ENCODE peak calls at places on chromosomes 6 and 20, in six cellular contexts. A, X, F, C, R and I are unnamed samples.

GRCh38 chr20:40986774-40987173 is 41.8 kb upstream of the TOP1 start:
- DNase-seq in A (no peak), X (no peak), F (no peak), C (no peak), R (no peak), I (no peak)

GRCh38 chr20:64140956-64141355 is 23.3 kb upstream of the MYT1 start:
- DNase-seq in A (peak), X (no peak), F (no peak), C (no peak), R (no peak), I (no peak)

GRCh38 chr6:438634-439170 is 47.1 kb downstream of the IRF4 start:
- DNase-seq in A (no peak), X (no peak), F (no peak), C (no peak), R (no peak), I (no peak)

GRCh38 chr6:87539554-87539953 is 50.2 kb downstream of the RARS2 start:
- DNase-seq in A (no peak), X (no peak), F (no peak), C (no peak), R (no peak), I (no peak)

GRCh38 chr6:37058084-37058586 is 52.7 kb downstream of the FGD2 start:
- DNase-seq in A (no peak), X (no peak), F (no peak), C (peak), R (peak), I (no peak)

GRCh38 chr6:96164802-96165201 is 149.0 kb downstream of the FUT9 start:
- DNase-seq in A (no peak), X (no peak), F (no peak), C (no peak), R (no peak), I (no peak)

GRCh38 chr6:135880066-135880972 is 28.8 kb downstream of the PDE7B start:
- DNase-seq in A (no peak), X (peak), F (no peak), C (no peak), R (peak), I (peak)

GRCh38 chr6:170117111-170117972 is 173.5 kb downstream of the DLL1 start:
- DNase-seq in A (peak), X (no peak), F (no peak), C (no peak), R (no peak), I (no peak)

GRCh38 chr6:43674921-43675320 is 12.7 kb downstream of the MRPS18A start:
- DNase-seq in A (no peak), X (no peak), F (no peak), C (no peak), R (no peak), I (no peak)

GRCh38 chr20:53800883-53801604 is 207.4 kb upstream of the ZNF217 start:
- DNase-seq in A (no peak), X (no peak), F (no peak), C (no peak), R (no peak), I (no peak)

GRCh38 chr6:19892250-19892649 is 55.1 kb downstream of the ID4 start:
- DNase-seq in A (no peak), X (no peak), F (no peak), C (no peak), R (no peak), I (peak)

GRCh38 chr6:48985025-48985424 is 478.0 kb downstream of the MMUT start:
- DNase-seq in A (no peak), X (no peak), F (no peak), C (no peak), R (peak), I (no peak)

GRCh38 chr6:53426544-53427270 is 78.0 kb upstream of the ELOVL5 start:
- DNase-seq in A (no peak), X (no peak), F (no peak), C (no peak), R (no peak), I (no peak)

GRCh38 chr6:1313364-1313754 is 1.5 kb downstream of the FOXQ1 start:
- DNase-seq in A (no peak), X (no peak), F (no peak), C (no peak), R (no peak), I (no peak)

GRCh38 chr20:51481311-51481997 is 61.1 kb downstream of the NFATC2 start:
- DNase-seq in A (no peak), X (no peak), F (peak), C (no peak), R (no peak), I (no peak)

GRCh38 chr6:90219168-90219985 is 77.3 kb downstream of the BACH2 start:
- DNase-seq in A (peak), X (peak), F (peak), C (no peak), R (peak), I (peak)

GRCh38 chr20:38692436-38693411 is 31.6 kb upstream of the SLC32A1 start:
- DNase-seq in A (no peak), X (peak), F (peak), C (no peak), R (peak), I (peak)

GRCh38 chr20:37804584-37805566 is 98.1 kb upstream of the VSTM2L start:
- DNase-seq in A (no peak), X (no peak), F (no peak), C (no peak), R (peak), I (no peak)

GRCh38 chr6:170132011-170132521 is 158.8 kb downstream of the DLL1 start:
- DNase-seq in A (peak), X (no peak), F (no peak), C (no peak), R (no peak), I (no peak)

GRCh38 chr20:16399801-16400200 is 173.4 kb downstream of the KIF16B start:
- DNase-seq in A (no peak), X (no peak), F (no peak), C (no peak), R (no peak), I (no peak)

GRCh38 chr6:79608334-79609224 is 22.6 kb upstream of the SH3BGRL2 start:
- DNase-seq in A (no peak), X (no peak), F (no peak), C (no peak), R (no peak), I (no peak)

GRCh38 chr6:136553166-136553787 is 3.1 kb upstream of the MAP7 start:
- DNase-seq in A (no peak), X (no peak), F (no peak), C (no peak), R (no peak), I (no peak)

GRCh38 chr6:52162940-52163908 is 23.0 kb upstream of the IL17A start:
- DNase-seq in A (no peak), X (no peak), F (no peak), C (no peak), R (peak), I (no peak)

GRCh38 chr6:30955367-30956042 is 14.7 kb downstream of the MUCL3 start:
- DNase-seq in A (peak), X (no peak), F (peak), C (peak), R (peak), I (no peak)

GRCh38 chr6:164048840-164049239 is 634.3 kb downstream of the QKI start:
- DNase-seq in A (no peak), X (no peak), F (no peak), C (no peak), R (peak), I (no peak)

GRCh38 chr6:54717849-54718455 is 128.6 kb upstream of the FAM83B start:
- DNase-seq in A (peak), X (peak), F (no peak), C (no peak), R (peak), I (peak)

GRCh38 chr20:50323209-50323608 is 132.6 kb downstream of the CEBPB start:
- DNase-seq in A (no peak), X (no peak), F (no peak), C (no peak), R (peak), I (no peak)

GRCh38 chr6:170022827-170023619 is 267.9 kb downstream of the DLL1 start:
- DNase-seq in A (peak), X (no peak), F (peak), C (no peak), R (no peak), I (no peak)

GRCh38 chr6:117627533-117627932 is 25.2 kb upstream of the GOPC start:
- DNase-seq in A (no peak), X (no peak), F (no peak), C (no peak), R (no peak), I (no peak)

GRCh38 chr20:7744411-7744810 is 195.8 kb downstream of the HAO1 start:
- DNase-seq in A (no peak), X (no peak), F (no peak), C (no peak), R (peak), I (peak)

GRCh38 chr20:21232546-21233280 is 70.4 kb upstream of the XRN2 start:
- DNase-seq in A (no peak), X (no peak), F (no peak), C (no peak), R (no peak), I (no peak)

GRCh38 chr6:143451531-143451930 is 926 bp downstream of the PEX3 start:
- DNase-seq in A (no peak), X (no peak), F (no peak), C (no peak), R (peak), I (no peak)

GRCh38 chr6:137729866-137730629 is 137.0 kb upstream of the TNFAIP3 start:
- DNase-seq in A (no peak), X (no peak), F (no peak), C (no peak), R (peak), I (no peak)

GRCh38 chr6:3757241-3757641 is 5.7 kb upstream of the PXDC1 start:
- DNase-seq in A (peak), X (no peak), F (no peak), C (no peak), R (no peak), I (no peak)

GRCh38 chr20:574297-574942 is 30.8 kb upstream of the CSNK2A1 start:
- DNase-seq in A (no peak), X (no peak), F (peak), C (no peak), R (no peak), I (no peak)

GRCh38 chr6:105832358-105832757 is 253.8 kb upstream of the PRDM1 start:
- DNase-seq in A (no peak), X (no peak), F (no peak), C (no peak), R (peak), I (no peak)

GRCh38 chr20:44533928-44534327 is 12.1 kb upstream of the SERINC3 start:
- DNase-seq in A (no peak), X (no peak), F (no peak), C (no peak), R (no peak), I (no peak)

GRCh38 chr6:72702421-72702820 is 80.6 kb downstream of the KCNQ5 start:
- DNase-seq in A (no peak), X (no peak), F (no peak), C (no peak), R (no peak), I (no peak)

GRCh38 chr6:161694995-161695394 is 421.1 kb upstream of the AGPAT4 start:
- DNase-seq in A (no peak), X (no peak), F (no peak), C (no peak), R (peak), I (no peak)
- TF ChIP-seq CTCF in A (no peak), X (peak), F (peak), C (peak), R (peak), I (peak)

GRCh38 chr6:27631614-27631925 is 158.7 kb upstream of the ZNF184 start:
- DNase-seq in A (no peak), X (no peak), F (no peak), C (no peak), R (no peak), I (no peak)
- H3K4me3 ChIP-seq in A (no peak), X (no peak), F (no peak), C (no peak), R (no peak), I (no peak)

DNA sequence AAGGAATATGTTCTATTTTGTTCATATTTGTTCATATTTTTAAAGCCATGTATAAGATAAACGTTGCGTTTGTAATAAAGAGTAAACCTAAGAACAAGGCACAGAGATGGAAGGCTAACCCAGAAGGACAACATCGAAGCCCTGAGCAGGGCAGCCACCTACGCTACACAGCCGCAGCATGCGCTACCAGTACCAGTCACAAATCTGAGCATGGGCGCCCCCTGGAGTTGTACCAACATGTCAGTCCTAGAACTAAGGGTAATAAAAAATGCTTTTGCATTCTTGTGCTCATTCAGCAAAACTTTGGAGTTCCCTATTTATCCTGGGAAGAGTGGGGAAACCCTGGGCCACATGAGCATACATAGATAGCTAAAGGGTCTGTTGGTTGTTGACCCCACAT is 70.6 kb downstream of the PLEKHG1 start:
- DNase-seq in A (no peak), X (no peak), F (no peak), C (no peak), R (no peak), I (no peak)
- TF ChIP-seq CTCF in A (no peak), X (no peak), F (no peak), C (no peak), R (no peak), I (no peak)

GRCh38 chr6:168169624-168170023 is 90.6 kb upstream of the FRMD1 start:
- DNase-seq in A (peak), X (no peak), F (no peak), C (no peak), R (no peak), I (no peak)
- H3K4me3 ChIP-seq in A (no peak), X (no peak), F (no peak), C (no peak), R (no peak), I (no peak)

DNA sequence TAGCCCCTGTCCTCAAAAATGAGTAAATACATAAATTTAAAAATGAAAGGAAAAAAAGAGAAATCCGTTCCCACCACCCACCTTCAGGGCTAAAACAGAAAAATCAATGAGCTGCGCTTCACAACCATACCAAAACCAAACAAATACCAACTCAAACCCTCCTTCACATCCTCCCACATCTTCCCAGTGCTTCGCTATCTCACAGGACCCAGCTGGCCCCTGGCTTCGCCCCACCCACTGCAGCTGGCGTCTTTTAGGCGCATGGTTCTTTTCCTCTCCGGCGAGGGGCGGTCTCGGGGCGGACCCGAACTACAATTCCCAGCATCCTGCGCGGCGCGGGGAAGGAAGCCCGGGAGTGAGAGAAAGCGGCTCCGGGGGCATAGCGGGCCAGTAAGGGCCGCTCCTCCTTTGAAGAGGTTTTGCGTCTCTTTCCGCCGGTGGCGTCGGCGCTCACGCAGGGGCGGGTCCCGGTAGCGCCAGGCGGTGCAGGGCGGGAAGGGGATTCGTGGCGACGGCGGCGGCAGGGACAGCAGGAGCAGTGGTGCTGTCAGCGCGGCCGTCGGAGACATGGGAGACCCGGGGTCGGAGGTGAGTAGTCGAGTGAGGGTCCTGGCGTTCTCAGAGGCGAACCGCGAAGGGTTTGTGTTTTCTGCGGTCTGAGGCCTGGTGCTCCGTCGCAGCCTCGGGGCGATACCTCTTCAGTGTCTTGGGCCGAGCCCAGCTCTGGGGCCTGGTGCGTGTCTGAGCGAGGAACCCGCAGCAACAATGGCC is at the start of gene ZNF451:
- DNase-seq in A (peak), X (peak), F (peak), C (peak), R (peak), I (peak)
- TF ChIP-seq CTCF in A (no peak), X (no peak), F (peak), C (no peak), R (no peak), I (no peak)

GRCh38 chr20:36469973-36470372 is 71.3 kb upstream of the MYL9 start:
- DNase-seq in A (no peak), X (no peak), F (no peak), C (no peak), R (no peak), I (no peak)

GRCh38 chr20:36473164-36473563 is 68.2 kb upstream of the MYL9 start:
- DNase-seq in A (no peak), X (no peak), F (no peak), C (no peak), R (no peak), I (no peak)

GRCh38 chr20:36472656-36473071 is 68.7 kb upstream of the MYL9 start:
- DNase-seq in A (no peak), X (no peak), F (peak), C (peak), R (no peak), I (no peak)

GRCh38 chr20:36470482-36471062 is 70.7 kb upstream of the MYL9 start:
- DNase-seq in A (no peak), X (no peak), F (no peak), C (no peak), R (no peak), I (no peak)

GRCh38 chr20:36471885-36472642 is 69.3 kb upstream of the MYL9 start:
- DNase-seq in A (no peak), X (no peak), F (no peak), C (no peak), R (no peak), I (no peak)
- H3K4me3 ChIP-seq in A (peak), X (no peak), F (peak), C (peak), R (no peak), I (no peak)

DNA sequence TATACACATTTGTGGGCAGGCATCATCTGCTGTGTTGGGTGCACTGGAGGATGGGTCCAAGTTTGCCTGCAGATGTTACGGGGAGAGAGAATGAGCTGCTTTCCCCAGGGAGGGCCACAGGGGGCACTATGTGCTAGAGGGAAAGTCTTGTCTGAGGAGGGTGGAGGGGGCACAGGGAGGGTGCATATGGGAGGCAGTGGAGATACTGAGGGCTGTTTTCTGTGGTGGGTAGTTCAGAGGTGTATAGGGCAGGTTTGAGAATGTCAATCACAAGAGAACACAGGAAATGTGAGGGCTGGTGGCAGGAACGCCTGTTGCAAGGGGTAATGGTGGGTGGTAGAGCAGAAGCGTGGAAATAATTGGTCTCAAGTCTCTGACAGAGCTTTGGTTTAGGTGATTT is 7.7 kb upstream of the PTPRA start:
- DNase-seq in A (no peak), X (no peak), F (no peak), C (no peak), R (peak), I (no peak)
- TF ChIP-seq CTCF in A (no peak), X (peak), F (no peak), C (no peak), R (peak), I (no peak)

GRCh38 chr20:62694106-62694505 is 14.5 kb upstream of the NTSR1 start:
- DNase-seq in A (no peak), X (no peak), F (no peak), C (no peak), R (no peak), I (no peak)
- H3K4me3 ChIP-seq in A (no peak), X (no peak), F (no peak), C (no peak), R (no peak), I (no peak)

GRCh38 chr20:60481051-60481741 is 523.0 kb downstream of the CDH26 start:
- DNase-seq in A (no peak), X (no peak), F (no peak), C (no peak), R (no peak), I (no peak)
- TF ChIP-seq CTCF in A (no peak), X (no peak), F (no peak), C (no peak), R (no peak), I (no peak)